ENCODE peak calls at places on chromosomes 12 and 14, in seven cellular contexts. C is HepG2, P is SK-N-SH, D is HCT116, U is GM12878, F is H1, W is K562. Y is an unnamed sample.

GRCh38 chr14:31435276-31435675 is 14.9 kb upstream of the HEATR5A start:
- DNase-seq in C (no peak), P (no peak), D (no peak), U (no peak), F (no peak), W (no peak), Y (no peak)

GRCh38 chr12:107435072-107435471 is 250.5 kb upstream of the PWP1 start:
- DNase-seq in C (no peak), P (no peak), D (no peak), U (no peak), F (no peak), W (no peak), Y (no peak)

GRCh38 chr12:11719678-11720099 is 70.2 kb downstream of the ETV6 start:
- DNase-seq in C (no peak), P (peak), D (no peak), U (no peak), F (no peak), W (no peak), Y (peak)

GRCh38 chr12:53596920-53597363 is 29.2 kb downstream of the ATF7 start:
- DNase-seq in C (no peak), P (no peak), D (no peak), U (no peak), F (no peak), W (no peak), Y (no peak)

GRCh38 chr14:63578300-63578699 is 35.1 kb upstream of the PPP2R5E start:
- DNase-seq in C (no peak), P (no peak), D (no peak), U (no peak), F (no peak), W (no peak), Y (no peak)

GRCh38 chr12:112575559-112576067 is 156.9 kb downstream of the PTPN11 start:
- DNase-seq in C (no peak), P (no peak), D (no peak), U (no peak), F (no peak), W (no peak), Y (no peak)

GRCh38 chr12:116885496-116885895 is 4.3 kb upstream of the HRK start:
- DNase-seq in C (no peak), P (no peak), D (no peak), U (no peak), F (no peak), W (no peak), Y (no peak)

GRCh38 chr12:82099216-82099615 is 259.0 kb downstream of the CCDC59 start:
- DNase-seq in C (no peak), P (no peak), D (no peak), U (no peak), F (no peak), W (no peak), Y (no peak)

GRCh38 chr12:6370994-6371754 is 4.2 kb downstream of the SCNN1A start:
- DNase-seq in C (peak), P (no peak), D (peak), U (peak), F (peak), W (peak), Y (peak)

GRCh38 chr12:38744056-38744455 is 161.3 kb downstream of the CPNE8 start:
- DNase-seq in C (no peak), P (no peak), D (no peak), U (no peak), F (no peak), W (no peak), Y (no peak)

GRCh38 chr12:107807471-107808150 is 33.1 kb downstream of the ASCL4 start:
- DNase-seq in C (no peak), P (no peak), D (no peak), U (no peak), F (no peak), W (no peak), Y (no peak)

DNA sequence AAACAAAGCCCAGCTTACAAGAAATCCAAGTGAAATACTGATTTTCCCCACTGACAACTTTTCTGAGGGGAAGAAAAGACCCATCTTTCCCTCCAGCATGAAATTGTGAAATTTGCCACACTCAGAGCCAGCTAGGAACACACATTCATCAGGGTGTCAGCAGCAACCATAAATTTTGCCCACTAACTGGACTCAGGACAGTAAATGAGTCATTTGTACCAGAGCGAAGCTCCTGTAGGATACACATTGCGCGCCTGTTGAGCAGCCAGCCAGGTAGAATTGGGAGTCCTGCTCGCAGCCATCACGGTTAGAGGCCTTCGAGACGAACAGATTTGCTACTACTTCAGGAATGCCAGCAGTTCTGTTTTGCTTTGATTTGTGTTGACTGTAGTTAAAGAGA is 117.7 kb downstream of the KICS2 start:
- DNase-seq in C (no peak), P (no peak), D (no peak), U (no peak), F (no peak), W (no peak), Y (no peak)
- TF ChIP-seq YY1 in C (no peak), P (no peak), D (no peak), U (no peak), F (no peak), W (no peak), Y (no peak)

DNA sequence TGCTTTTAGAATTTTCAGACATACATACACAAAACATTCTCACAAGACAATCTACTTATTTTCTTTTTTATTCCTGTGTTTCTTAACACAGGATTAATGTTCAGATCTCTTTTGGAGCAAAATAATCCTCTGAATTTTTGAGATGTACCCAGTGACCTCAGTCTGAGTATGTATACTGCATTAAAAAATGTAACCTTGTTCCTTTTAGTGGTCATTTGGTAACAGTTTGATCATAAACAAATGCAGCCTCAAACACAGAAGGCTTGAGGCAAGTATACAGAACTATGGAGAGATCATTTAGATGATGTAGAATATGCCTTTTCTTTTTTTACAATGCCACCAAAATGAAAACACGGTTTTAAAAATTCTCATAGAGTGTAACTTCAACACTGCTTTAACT is 9.7 kb downstream of the HIF1A start:
- DNase-seq in C (no peak), P (no peak), D (no peak), U (no peak), F (no peak), W (no peak), Y (no peak)
- H3K4me3 ChIP-seq in C (no peak), P (no peak), D (no peak), U (peak), F (no peak), W (no peak), Y (no peak)

GRCh38 chr12:79156846-79157463 is 292.4 kb downstream of the SYT1 start:
- DNase-seq in C (no peak), P (no peak), D (no peak), U (no peak), F (no peak), W (no peak), Y (no peak)

GRCh38 chr12:79151956-79152355 is 287.4 kb downstream of the SYT1 start:
- DNase-seq in C (no peak), P (no peak), D (no peak), U (no peak), F (no peak), W (no peak), Y (no peak)

GRCh38 chr12:79161249-79161934 is 296.8 kb downstream of the SYT1 start:
- DNase-seq in C (no peak), P (no peak), D (no peak), U (no peak), F (no peak), W (no peak), Y (no peak)

DNA sequence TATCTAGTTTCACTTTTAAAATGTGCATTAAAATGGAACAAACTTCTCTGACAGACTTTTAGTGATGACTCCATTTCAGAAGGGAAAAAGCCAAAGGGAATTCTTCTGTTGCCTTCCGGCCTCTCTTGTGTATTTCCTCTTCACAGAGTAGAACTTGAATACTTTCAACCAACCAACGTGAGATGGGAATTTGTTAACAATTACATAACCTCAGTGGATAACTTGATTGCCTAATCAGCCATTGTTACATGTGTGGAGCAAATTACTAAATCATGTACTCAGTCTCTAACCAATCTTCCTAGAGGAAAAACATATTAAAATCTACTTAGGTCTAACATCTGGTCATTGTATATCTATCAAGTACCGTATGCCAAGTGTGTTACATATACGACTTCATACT is 291.1 kb downstream of the SYT1 start:
- DNase-seq in C (no peak), P (no peak), D (no peak), U (no peak), F (no peak), W (no peak), Y (no peak)
- TF ChIP-seq YY1 in C (no peak), P (no peak), D (no peak), U (no peak), F (no peak), W (no peak), Y (no peak)

DNA sequence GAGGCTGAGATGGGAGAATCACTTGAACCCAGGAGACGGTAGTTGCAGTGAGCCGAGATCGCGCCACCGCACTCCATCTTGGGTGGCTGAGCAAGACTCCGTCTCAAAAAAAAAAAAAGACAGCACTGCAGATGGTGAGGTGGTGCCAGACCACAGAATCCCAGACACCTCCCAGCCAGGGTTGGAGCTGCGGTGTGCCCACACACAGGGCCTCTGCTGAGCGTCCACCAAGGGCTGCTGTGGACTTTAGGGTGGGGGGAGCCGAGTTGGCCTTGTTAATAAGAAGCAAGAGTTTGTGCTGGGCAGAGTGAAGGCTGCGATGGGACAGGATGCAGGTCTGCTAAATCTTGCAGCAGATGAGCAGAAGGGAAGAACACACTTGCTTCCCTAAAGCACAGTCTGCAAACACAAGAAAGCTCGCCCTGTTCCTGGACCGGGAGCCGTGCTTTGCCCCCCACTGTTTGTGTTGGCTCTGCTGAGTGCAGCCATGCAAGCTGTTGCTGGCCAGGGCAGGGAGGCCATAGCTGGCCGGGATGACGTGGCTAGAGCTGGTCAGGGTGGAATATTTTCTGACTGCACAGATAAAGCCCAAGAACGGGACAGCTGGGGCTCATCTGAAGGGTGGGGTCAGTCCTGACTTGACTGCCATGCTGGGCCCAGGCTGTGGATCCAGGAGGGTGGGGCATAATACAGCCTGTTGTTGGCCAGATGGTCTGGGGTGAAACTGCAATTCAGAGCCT is 14.4 kb downstream of the KMT5A start:
- DNase-seq in C (no peak), P (no peak), D (no peak), U (no peak), F (no peak), W (no peak), Y (no peak)
- H3K4me3 ChIP-seq in C (no peak), P (no peak), D (no peak), U (no peak), F (no peak), W (no peak), Y (no peak)

GRCh38 chr12:96698965-96699364 is 208.1 kb upstream of the NEDD1 start:
- DNase-seq in C (no peak), P (no peak), D (no peak), U (no peak), F (no peak), W (no peak), Y (no peak)
- TF ChIP-seq YY1 in C (no peak), P (no peak), D (no peak), U (no peak), F (no peak), W (no peak), Y (no peak)

GRCh38 chr12:120869376-120869775 is 34.8 kb downstream of the SPPL3 start:
- DNase-seq in C (no peak), P (no peak), D (no peak), U (no peak), F (no peak), W (no peak), Y (no peak)
- H3K4me3 ChIP-seq in C (no peak), P (no peak), D (no peak), U (no peak), F (no peak), W (no peak), Y (no peak)

GRCh38 chr12:109347579-109347978 is at the start of gene MYO1H:
- DNase-seq in C (no peak), P (no peak), D (no peak), U (no peak), F (no peak), W (peak), Y (no peak)
- TF ChIP-seq YY1 in C (no peak), P (no peak), D (no peak), U (no peak), F (no peak), W (no peak), Y (no peak)

GRCh38 chr14:61323970-61324369 is 2.6 kb downstream of the PRKCH start:
- DNase-seq in C (no peak), P (no peak), D (no peak), U (no peak), F (no peak), W (no peak), Y (no peak)
- H3K4me3 ChIP-seq in C (no peak), P (no peak), D (no peak), U (peak), F (no peak), W (no peak), Y (no peak)

DNA sequence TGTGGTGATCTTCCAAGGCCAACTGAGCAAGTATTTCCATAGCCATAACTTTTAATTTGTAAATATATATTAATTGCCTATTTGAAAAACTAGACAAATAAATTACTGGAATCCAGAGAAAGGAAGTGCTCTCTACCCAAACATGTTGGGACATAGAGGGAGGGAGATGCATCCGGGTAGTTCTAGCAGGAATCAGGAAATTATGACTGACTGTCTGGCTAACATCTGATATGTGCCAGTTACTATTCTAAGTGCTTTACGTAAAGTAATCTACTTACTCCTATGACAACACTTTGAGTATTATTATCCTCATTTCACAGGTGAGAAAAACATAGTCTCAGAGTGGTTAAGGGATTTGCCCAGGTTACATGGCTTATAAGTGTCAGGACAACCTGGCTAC is 147.7 kb upstream of the VASH1 start:
- DNase-seq in C (no peak), P (no peak), D (no peak), U (no peak), F (no peak), W (no peak), Y (no peak)
- TF ChIP-seq YY1 in C (no peak), P (no peak), D (no peak), U (no peak), F (no peak), W (no peak), Y (no peak)

DNA sequence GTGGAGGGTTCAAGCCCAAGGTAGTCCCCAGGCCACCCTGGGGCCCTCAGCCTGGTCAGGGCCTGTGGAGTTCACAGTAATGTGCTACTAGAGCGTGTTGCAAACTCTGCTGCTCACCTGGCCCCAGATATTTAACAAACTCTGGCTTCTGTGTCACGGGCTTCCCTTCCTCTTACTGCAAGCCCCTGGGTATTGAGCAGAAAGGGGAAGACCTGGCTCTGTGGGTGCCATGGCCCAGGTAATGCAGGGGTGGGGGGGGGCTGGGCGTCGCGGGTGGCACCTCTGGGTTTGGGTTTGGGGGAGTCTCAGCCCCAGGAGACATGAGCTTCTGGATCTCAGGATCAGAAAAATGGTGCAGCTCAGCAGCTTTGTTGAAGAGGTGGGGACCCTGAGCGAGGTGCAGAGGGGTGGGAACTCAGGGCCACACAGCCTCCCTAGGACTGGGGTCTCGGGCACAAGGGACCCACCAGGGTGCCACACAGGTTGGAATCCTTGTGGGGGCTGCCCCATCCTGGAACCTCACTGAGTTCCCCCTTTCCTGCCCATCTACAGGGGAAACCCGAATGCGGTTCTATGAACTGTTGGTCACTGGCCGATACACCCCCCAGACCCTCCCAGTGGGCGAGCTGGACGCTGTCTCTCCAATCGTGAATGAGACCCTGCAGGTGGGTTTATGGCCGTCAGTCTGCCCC is 4.0 kb downstream of the SETD1B start:
- DNase-seq in C (no peak), P (no peak), D (no peak), U (no peak), F (no peak), W (no peak), Y (no peak)
- H3K4me3 ChIP-seq in C (no peak), P (no peak), D (no peak), U (no peak), F (no peak), W (no peak), Y (no peak)

Y was measured in NT2/D1.